ENCODE peak calls at places on chromosomes 7 and 10, in eight cellular contexts. C, Y, V, H, R, P, M and X are unnamed samples.
A peak's percentile ranks its signal among the peaks of the same experiment; 100 is the strongest.

GRCh38 chr10:29557665-29558064 is 77.1 kb downstream of the SVIL start:
- ATAC-seq in C (no peak), Y (no peak), V (no peak), H (no peak), R (no peak), P (no peak), M (no peak), X (no peak)

GRCh38 chr10:35352508-35352907 is 16.2 kb downstream of the CCNY start:
- ATAC-seq in C (no peak), Y (no peak), V (no peak), H (peak; percentile 90), R (no peak), P (peak; percentile 51), M (no peak), X (no peak)

GRCh38 chr10:6036861-6037321 is 25.3 kb downstream of the IL2RA start:
- ATAC-seq in C (no peak), Y (peak; percentile 61), V (peak; percentile 44), H (no peak), R (no peak), P (no peak), M (no peak), X (no peak)

GRCh38 chr7:42485171-42485838 is 248.3 kb upstream of the GLI3 start:
- ATAC-seq in C (no peak), Y (no peak), V (no peak), H (no peak), R (no peak), P (peak; percentile 38), M (no peak), X (no peak)

GRCh38 chr10:44982114-44982460 is 3.5 kb upstream of the DEPP1 start:
- ATAC-seq in C (peak; percentile 36), Y (no peak), V (no peak), H (no peak), R (peak; percentile 44), P (no peak), M (no peak), X (peak; percentile 5)

GRCh38 chr7:27302590-27302989 is 60.0 kb downstream of the EVX1 start:
- ATAC-seq in C (no peak), Y (no peak), V (no peak), H (no peak), R (no peak), P (no peak), M (no peak), X (no peak)

GRCh38 chr7:107167483-107168232 is 1.1 kb upstream of the HBP1 start:
- ATAC-seq in C (peak; percentile 43), Y (peak; percentile 24), V (peak; percentile 15), H (peak; percentile 22), R (peak; percentile 26), P (peak; percentile 14), M (peak; percentile 3), X (no peak)

GRCh38 chr10:27884185-27884630 is 114.7 kb downstream of the ODAD2 start:
- ATAC-seq in C (no peak), Y (no peak), V (no peak), H (no peak), R (no peak), P (no peak), M (no peak), X (no peak)

GRCh38 chr10:14779053-14779649 is 4.5 kb upstream of the FAM107B start:
- ATAC-seq in C (no peak), Y (no peak), V (no peak), H (no peak), R (peak; percentile 44), P (peak; percentile 92), M (peak; percentile 44), X (peak; percentile 77)

GRCh38 chr7:75662579-75663301 is 76.0 kb downstream of the HIP1 start:
- ATAC-seq in C (no peak), Y (no peak), V (no peak), H (no peak), R (no peak), P (peak; percentile 59), M (no peak), X (no peak)

GRCh38 chr10:85259908-85260307 is 931.5 kb downstream of the CCSER2 start:
- ATAC-seq in C (no peak), Y (no peak), V (no peak), H (no peak), R (no peak), P (no peak), M (no peak), X (no peak)

GRCh38 chr7:47438411-47439029 is 143.4 kb downstream of the TNS3 start:
- ATAC-seq in C (no peak), Y (no peak), V (no peak), H (no peak), R (no peak), P (peak; percentile 3), M (no peak), X (no peak)

GRCh38 chr7:27151945-27152815 is at the start of gene HOXA3:
- ATAC-seq in C (no peak), Y (peak; percentile 8), V (no peak), H (no peak), R (no peak), P (peak; percentile 48), M (peak; percentile 3), X (no peak)

GRCh38 chr7:94183289-94183749 is 179.2 kb upstream of the BET1 start:
- ATAC-seq in C (peak; percentile 96), Y (no peak), V (no peak), H (peak; percentile 83), R (peak; percentile 98), P (peak; percentile 47), M (peak; percentile 86), X (peak; percentile 57)